ENCODE peak calls at places on chromosomes 12 and 14, in five cellular contexts. M is adrenal gland, O is skeletal muscle cell, A is thoracic aorta, L is MM.1S. C is an unnamed sample.

GRCh38 chr14:99181804-99182520 is 90.0 kb downstream of the BCL11B start:
- DNase-seq in A (no peak), O (no peak), M (no peak), L (no peak), C (no peak)

GRCh38 chr12:131948166-131948712 is 1.5 kb upstream of the EP400 start:
- DNase-seq in A (no peak), M (no peak), L (no peak), O (no peak), C (no peak)

GRCh38 chr12:79407671-79408622 is 282.8 kb downstream of the PAWR start:
- DNase-seq in A (no peak), O (peak), M (peak), L (peak), C (peak)

GRCh38 chr14:104130974-104131651 is 7.3 kb upstream of the KIF26A start:
- DNase-seq in L (peak), A (no peak), O (no peak), M (no peak), C (no peak)

GRCh38 chr14:104094709-104095425 is 9.4 kb downstream of the ASPG start:
- DNase-seq in A (no peak), O (no peak), L (peak), M (peak), C (no peak)

GRCh38 chr14:71300474-71301359 is 393.5 kb downstream of the PCNX1 start:
- DNase-seq in M (no peak), A (no peak), L (no peak), O (peak), C (no peak)

GRCh38 chr14:93538411-93538810 is 107.7 kb downstream of the UNC79 start:
- DNase-seq in O (no peak), L (no peak), A (no peak), M (no peak), C (no peak)

GRCh38 chr14:34835312-34835711 is 39.8 kb downstream of the BAZ1A start:
- DNase-seq in A (no peak), L (no peak), O (no peak), M (no peak), C (no peak)

GRCh38 chr12:57612711-57613426 is 1.6 kb downstream of the ARHGEF25 start:
- DNase-seq in M (no peak), O (no peak), L (no peak), A (no peak), C (no peak)

GRCh38 chr12:102300824-102301461 is 103.3 kb upstream of the PMCH start:
- DNase-seq in O (peak), M (no peak), L (peak), A (no peak), C (no peak)

GRCh38 chr12:212799-213526 is 994 bp downstream of the SLC6A12 start:
- DNase-seq in A (no peak), L (no peak), M (no peak), O (no peak), C (no peak)

GRCh38 chr14:73589128-73589527 is 2.5 kb upstream of the ACOT4 start:
- DNase-seq in A (no peak), L (no peak), M (no peak), O (no peak), C (no peak)

GRCh38 chr14:73594491-73594890 is 2.8 kb downstream of the ACOT4 start:
- DNase-seq in A (no peak), O (no peak), M (no peak), L (no peak), C (no peak)

DNA sequence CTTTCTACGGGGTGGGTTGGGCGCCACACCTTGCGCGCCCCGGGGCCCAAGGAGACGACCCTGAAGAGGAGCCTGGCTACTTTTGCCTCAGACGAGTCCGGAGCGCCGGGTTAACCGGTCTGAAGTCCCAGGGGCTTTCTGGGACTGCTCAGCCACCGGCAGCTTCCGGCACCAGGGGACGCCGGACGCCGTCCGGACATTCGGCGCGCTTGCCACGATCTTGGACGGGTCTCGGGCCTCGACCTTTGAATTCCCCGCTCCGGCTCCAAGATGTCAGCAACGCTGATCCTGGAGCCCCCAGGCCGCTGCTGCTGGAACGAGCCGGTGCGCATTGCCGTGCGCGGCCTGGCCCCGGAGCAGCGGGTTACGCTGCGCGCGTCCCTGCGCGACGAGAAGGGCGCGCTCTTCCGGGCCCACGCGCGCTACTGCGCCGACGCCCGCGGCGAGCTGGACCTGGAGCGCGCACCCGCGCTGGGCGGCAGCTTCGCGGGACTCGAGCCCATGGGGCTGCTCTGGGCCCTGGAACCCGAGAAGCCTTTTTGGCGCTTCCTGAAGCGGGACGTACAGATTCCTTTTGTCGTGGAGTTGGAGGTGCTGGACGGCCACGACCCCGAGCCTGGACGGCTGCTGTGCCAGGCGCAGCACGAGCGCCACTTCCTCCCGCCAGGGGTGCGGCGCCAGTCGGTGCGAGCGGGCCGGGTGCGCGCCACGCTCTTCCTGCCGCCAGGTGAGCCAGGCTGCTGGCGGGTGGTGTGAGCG is at the start of gene ACOT4:
- DNase-seq in O (no peak), A (no peak), M (no peak), L (no peak), C (no peak)
- H3K4me3 ChIP-seq in O (peak), A (peak), M (no peak), L (no peak), C (peak)

GRCh38 chr14:94675036-94675435 is 62.8 kb downstream of the SERPINA3 start:
- DNase-seq in A (no peak), M (peak), O (no peak), L (no peak), C (no peak)
- H3K4me3 ChIP-seq in A (no peak), M (no peak), O (no peak), L (no peak), C (no peak)

DNA sequence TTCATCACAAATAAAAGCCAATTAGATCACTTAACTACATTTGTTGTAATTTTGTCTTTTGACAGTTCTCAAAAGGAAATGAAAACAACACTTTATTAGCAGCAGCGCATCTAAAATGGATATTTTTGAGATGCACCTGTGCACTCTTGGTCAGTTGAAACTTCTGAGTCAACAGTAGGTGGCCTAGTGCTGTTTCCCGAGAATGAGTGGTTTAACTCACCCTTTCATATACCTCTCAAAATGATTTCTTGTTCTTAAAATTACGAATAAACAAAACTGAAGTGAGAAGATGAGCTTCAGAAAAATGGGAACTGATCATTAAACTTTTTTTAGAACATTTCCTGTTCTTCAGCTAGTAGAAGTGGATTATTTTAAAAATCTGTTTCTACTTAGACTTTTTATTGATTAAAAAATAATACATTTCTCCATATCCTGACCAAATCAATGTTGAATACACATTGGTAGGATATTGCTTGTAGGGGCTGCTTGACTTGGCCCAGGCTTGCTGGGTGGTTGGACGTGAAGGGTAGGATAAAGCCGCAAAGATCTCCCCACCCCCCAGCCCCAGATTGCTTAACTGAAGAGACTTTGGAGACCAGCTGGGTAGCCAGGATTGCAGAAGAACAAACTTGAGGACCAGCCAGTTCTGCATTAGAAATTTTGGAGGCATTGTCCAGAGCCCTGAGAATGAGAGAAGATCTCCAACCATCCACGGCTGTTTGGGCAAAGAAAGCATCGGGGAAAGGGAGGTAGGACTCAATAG is 22.3 kb upstream of the STK38L start:
- DNase-seq in O (no peak), M (no peak), A (no peak), L (peak), C (no peak)
- H3K4me3 ChIP-seq in O (no peak), M (no peak), A (no peak), L (peak), C (no peak)

GRCh38 chr14:105660816-105661531 is 134.6 kb downstream of the TMEM121 start:
- DNase-seq in L (no peak), M (no peak), O (no peak), A (no peak), C (no peak)

GRCh38 chr14:105666420-105666819 is 140.0 kb downstream of the TMEM121 start:
- DNase-seq in L (no peak), O (no peak), M (no peak), A (no peak), C (no peak)

GRCh38 chr14:105665247-105665950 is 139.0 kb downstream of the TMEM121 start:
- DNase-seq in L (no peak), O (no peak), M (no peak), A (no peak), C (no peak)

GRCh38 chr14:105665951-105666277 is 139.5 kb downstream of the TMEM121 start:
- DNase-seq in M (no peak), O (no peak), A (no peak), L (no peak), C (no peak)

DNA sequence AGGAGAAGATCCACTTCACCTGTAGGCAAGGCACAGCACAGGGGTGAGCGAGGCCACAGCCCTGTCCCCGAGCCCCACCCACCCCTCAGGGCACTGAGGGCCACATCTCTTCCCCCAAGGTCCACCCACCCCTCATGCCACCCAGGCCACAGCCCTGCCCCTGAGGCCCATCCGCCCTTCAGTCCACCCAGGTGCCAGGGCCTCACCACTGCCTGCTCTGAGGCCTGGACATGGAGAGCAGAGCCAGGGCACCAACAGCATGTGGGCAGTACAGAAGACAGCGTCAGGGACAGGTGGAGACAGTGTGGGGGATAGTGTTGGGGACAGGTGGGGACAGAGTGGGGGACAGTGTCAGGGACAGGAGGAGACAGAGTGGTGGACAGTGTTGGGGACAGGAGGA is 138.3 kb downstream of the TMEM121 start:
- DNase-seq in M (no peak), A (no peak), L (no peak), O (no peak), C (no peak)
- H3K4me3 ChIP-seq in M (no peak), A (no peak), L (no peak), O (no peak), C (no peak)

DNA sequence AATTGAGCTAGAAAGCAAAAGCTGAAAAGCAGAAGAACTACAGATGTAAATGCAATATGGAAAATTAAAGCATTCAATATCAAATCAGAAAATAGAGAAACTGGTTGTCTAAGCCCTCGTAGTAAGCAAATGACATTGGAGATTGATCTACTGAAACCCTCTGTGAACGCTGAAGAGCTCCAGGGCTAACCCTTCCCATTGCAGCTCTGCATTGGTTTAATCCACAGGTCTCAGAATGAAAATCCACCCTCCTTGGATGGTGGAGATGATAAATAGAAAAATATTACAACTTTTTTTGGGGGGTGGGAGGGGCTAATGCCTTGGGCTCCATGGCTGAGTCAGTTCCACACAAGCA is 40.5 kb downstream of the CORO1C start:
- DNase-seq in L (no peak), A (no peak), M (no peak), O (no peak), C (no peak)
- H3K4me3 ChIP-seq in L (peak), A (peak), M (no peak), O (peak), C (no peak)

GRCh38 chr12:15688202-15688736 is 100.9 kb downstream of the EPS8 start:
- DNase-seq in A (no peak), L (no peak), O (no peak), M (peak), C (no peak)
- H3K4me3 ChIP-seq in A (peak), L (no peak), O (no peak), M (no peak), C (no peak)

GRCh38 chr12:115353467-115353866 is 669.5 kb upstream of the TBX3 start:
- DNase-seq in M (no peak), O (no peak), A (no peak), L (no peak), C (no peak)

GRCh38 chr12:115351513-115352077 is 667.6 kb upstream of the TBX3 start:
- DNase-seq in M (no peak), L (no peak), A (no peak), O (peak), C (no peak)

GRCh38 chr12:115355301-115355700 is 671.3 kb upstream of the TBX3 start:
- DNase-seq in O (no peak), L (no peak), A (no peak), M (no peak), C (no peak)

GRCh38 chr12:115354476-115354890 is 670.5 kb upstream of the TBX3 start:
- DNase-seq in O (no peak), M (no peak), L (peak), A (no peak), C (no peak)

GRCh38 chr12:115354007-115354452 is 670.1 kb upstream of the TBX3 start:
- DNase-seq in M (peak), A (peak), O (peak), L (no peak), C (peak)
- H3K4me3 ChIP-seq in M (no peak), A (peak), O (peak), L (no peak), C (peak)